ENCODE peak calls at places on chromosomes 13 and 19, in nine cellular contexts. V is uterus, F is NB4, L is thoracic aorta, S is ovary, I is A549, E is fibroblast of lung, U is AG09309, Z is cardiac muscle cell. M is an unnamed sample.

GRCh38 chr19:55275851-55276719 is 3.8 kb downstream of the HSPBP1 start:
- DNase-seq in S (no peak), I (no peak), Z (no peak), U (no peak), F (no peak), V (no peak), E (no peak), L (no peak), M (no peak)

GRCh38 chr19:52198678-52199077 is 8.8 kb downstream of the PPP2R1A start:
- DNase-seq in Z (no peak), F (no peak), V (no peak), I (no peak), L (no peak), U (no peak), S (no peak), E (no peak), M (no peak)

GRCh38 chr13:40666905-40667621 is 622 bp upstream of the FOXO1 start:
- DNase-seq in U (no peak), V (peak), I (peak), L (no peak), F (peak), S (peak), Z (peak), E (no peak), M (no peak)

GRCh38 chr19:18017275-18018083 is 9.5 kb downstream of the ARRDC2 start:
- DNase-seq in I (no peak), V (no peak), L (no peak), E (no peak), U (no peak), F (no peak), Z (no peak), S (no peak), M (no peak)

GRCh38 chr19:27906081-27906480 is 1306.9 kb downstream of the UQCRFS1 start:
- DNase-seq in S (no peak), I (no peak), Z (no peak), F (no peak), E (no peak), L (no peak), U (no peak), V (no peak), M (no peak)

GRCh38 chr13:19152403-19152802 is 29.2 kb downstream of the TUBA3C start:
- DNase-seq in S (no peak), E (no peak), V (no peak), L (no peak), Z (no peak), U (no peak), I (no peak), F (no peak), M (no peak)

GRCh38 chr13:69389899-69390298 is 717.7 kb upstream of the ATXN8OS start:
- DNase-seq in U (no peak), S (no peak), I (no peak), Z (no peak), E (peak), L (no peak), F (peak), V (no peak), M (peak)

GRCh38 chr13:113403255-113404104 is 39.5 kb upstream of the GRTP1 start:
- DNase-seq in V (no peak), E (no peak), S (no peak), I (no peak), Z (no peak), F (no peak), U (no peak), L (no peak), M (no peak)

GRCh38 chr19:57803594-57804325 is 11.0 kb downstream of the ZNF552 start:
- DNase-seq in F (no peak), S (peak), Z (peak), I (no peak), L (no peak), U (peak), V (peak), E (peak), M (peak)

GRCh38 chr19:11265785-11266236 is 3.5 kb upstream of the DOCK6 start:
- DNase-seq in U (no peak), L (no peak), E (peak), F (no peak), V (no peak), Z (no peak), S (no peak), I (peak), M (peak)

GRCh38 chr13:54953786-54954185 is 1925.2 kb downstream of the OLFM4 start:
- DNase-seq in L (no peak), E (no peak), U (no peak), F (no peak), I (no peak), S (no peak), Z (no peak), V (no peak), M (no peak)

GRCh38 chr13:44364601-44365000 is 9.0 kb upstream of the SERP2 start:
- DNase-seq in V (no peak), S (no peak), U (no peak), L (no peak), F (no peak), I (no peak), E (peak), Z (no peak), M (peak)

GRCh38 chr13:56459291-56459690 is 681.4 kb upstream of the PRR20A start:
- DNase-seq in Z (no peak), I (no peak), V (no peak), F (no peak), U (no peak), L (no peak), S (no peak), E (no peak), M (no peak)

GRCh38 chr13:110012102-110012739 is 225.8 kb upstream of the IRS2 start:
- DNase-seq in E (peak), L (no peak), U (peak), S (no peak), I (peak), V (no peak), F (no peak), Z (no peak), M (peak)

GRCh38 chr13:20492641-20493040 is 33.0 kb downstream of the CRYL1 start:
- DNase-seq in L (no peak), U (no peak), Z (peak), S (no peak), F (peak), V (no peak), E (peak), I (peak), M (peak)
- TF ChIP-seq CTCF in L (no peak), U (peak), Z (peak), S (no peak), F (peak), V (no peak), E (peak), I (peak), M (no peak)

GRCh38 chr19:46297700-46298476 is 1.0 kb downstream of the HIF3A start:
- DNase-seq in Z (no peak), I (no peak), E (peak), V (peak), L (peak), S (peak), F (no peak), U (no peak), M (peak)

GRCh38 chr19:46298477-46299003 is 1.7 kb downstream of the HIF3A start:
- DNase-seq in E (no peak), L (no peak), I (no peak), F (no peak), V (no peak), Z (no peak), U (no peak), S (no peak), M (no peak)

GRCh38 chr19:46295401-46296308 is 1.2 kb upstream of the HIF3A start:
- DNase-seq in S (no peak), V (no peak), E (no peak), F (no peak), Z (no peak), I (no peak), U (no peak), L (no peak), M (no peak)

GRCh38 chr19:46299004-46299509 is 2.2 kb downstream of the HIF3A start:
- DNase-seq in U (no peak), E (peak), I (peak), V (peak), L (peak), S (peak), Z (peak), F (no peak), M (peak)

DNA sequence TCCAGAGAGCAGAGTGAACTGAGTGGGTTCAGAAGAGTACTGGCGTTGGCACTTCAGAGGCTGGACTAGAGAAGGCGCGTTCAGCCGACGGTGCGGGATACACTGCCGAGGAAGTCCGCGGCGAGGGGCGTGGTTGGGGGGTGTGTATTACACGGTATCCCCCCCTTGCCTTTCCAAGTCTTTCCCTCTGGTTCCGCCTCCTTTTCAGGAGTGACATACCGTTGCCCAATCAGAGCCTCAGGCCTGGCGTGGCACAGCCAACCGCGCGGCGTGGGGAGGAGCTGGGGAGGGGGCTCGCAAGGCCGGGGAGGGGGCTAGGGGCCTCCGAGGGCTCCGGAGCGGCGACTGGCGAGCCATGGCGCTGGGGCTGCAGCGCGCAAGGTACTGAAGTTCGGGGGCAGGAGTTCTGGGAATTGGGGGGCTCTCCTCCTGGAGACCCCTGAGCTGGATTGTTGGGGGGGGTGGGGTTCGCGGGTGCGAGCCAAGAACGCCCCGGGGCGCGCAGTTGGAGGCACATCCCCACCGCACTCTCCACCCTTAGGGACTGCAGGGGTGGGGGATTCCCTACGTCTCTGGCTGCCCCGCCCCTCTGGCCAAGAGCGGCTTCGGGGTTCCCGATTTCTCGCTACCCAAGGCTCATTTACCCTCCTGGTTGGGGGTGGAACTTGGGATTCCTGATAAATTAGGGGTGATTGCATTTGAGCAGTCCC is at the start of gene HIF3A:
- DNase-seq in I (no peak), U (no peak), V (peak), L (no peak), Z (peak), E (peak), S (peak), F (no peak), M (peak)
- H3K4me3 ChIP-seq in I (no peak), U (no peak), V (peak), L (peak), Z (peak), E (peak), S (peak), F (no peak), M (peak)

DNA sequence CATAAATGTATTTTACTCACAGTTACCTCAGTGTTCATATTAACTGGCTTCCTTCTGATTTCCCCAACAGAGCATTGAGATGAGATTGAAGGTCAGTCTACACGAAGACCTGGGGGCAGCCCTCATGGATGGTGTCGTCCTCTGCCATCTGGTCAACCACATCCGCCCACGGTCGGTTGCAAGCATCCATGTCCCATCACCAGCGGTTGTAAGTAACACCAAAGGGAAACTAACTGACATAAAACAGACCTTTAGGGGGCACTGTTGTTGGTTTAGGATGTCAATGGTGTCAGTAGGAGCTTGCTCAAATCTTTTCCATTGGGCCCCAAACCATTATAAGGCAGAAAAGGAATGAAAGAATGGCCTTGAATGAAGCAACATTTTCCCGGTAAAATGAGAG is 68.2 kb downstream of the ESD start:
- DNase-seq in V (no peak), L (no peak), F (peak), E (peak), S (no peak), Z (no peak), I (peak), U (no peak), M (peak)
- TF ChIP-seq CTCF in V (no peak), L (no peak), F (peak), E (no peak), S (no peak), Z (no peak), I (no peak), U (peak), M (peak)

GRCh38 chr19:12628040-12629022 is 17.6 kb downstream of the ZNF791 start:
- DNase-seq in L (no peak), F (no peak), I (no peak), Z (no peak), V (no peak), E (peak), U (no peak), S (no peak), M (peak)
- H3K4me3 ChIP-seq in L (no peak), F (no peak), I (no peak), Z (no peak), V (no peak), E (no peak), U (no peak), S (no peak), M (no peak)

M was measured in fibroblast of mammary gland.